ENCODE peak calls at places on chromosomes 3 and 15, in nine cellular contexts. G, K, N, T, Y, E, Z, Q and D are unnamed samples.

GRCh38 chr15:61916104-61916503 is 144.1 kb downstream of the VPS13C start:
- DNase-seq in T (no peak), N (no peak), E (no peak), Q (no peak), K (no peak), G (peak; percentile 59), Y (no peak), Z (peak; percentile 27), D (peak; percentile 21)

GRCh38 chr3:13866406-13866965 is 13.4 kb downstream of the WNT7A start:
- DNase-seq in N (no peak), K (no peak), G (no peak), Z (no peak), Q (no peak), T (no peak), E (no peak), Y (no peak), D (no peak)

GRCh38 chr15:93974804-93975481 is 256.4 kb upstream of the MCTP2 start:
- DNase-seq in E (peak; percentile 22), G (peak; percentile 44), K (no peak), Q (no peak), N (no peak), T (no peak), Z (peak; percentile 4), Y (no peak), D (no peak)

GRCh38 chr15:35519536-35520149 is 26.3 kb downstream of the DPH6 start:
- DNase-seq in E (peak; percentile 45), N (no peak), G (peak; percentile 47), Q (no peak), K (no peak), T (no peak), Z (no peak), Y (no peak), D (peak; percentile 13)

GRCh38 chr15:75640483-75641175 is 605 bp upstream of the IMP3 start:
- DNase-seq in G (peak; percentile 55), Y (no peak), Z (peak; percentile 32), Q (no peak), N (no peak), E (peak; percentile 61), K (no peak), T (no peak), D (no peak)

GRCh38 chr3:100244264-100244663 is 16.5 kb upstream of the TBC1D23 start:
- DNase-seq in G (no peak), E (no peak), Y (no peak), Q (no peak), K (no peak), N (no peak), T (no peak), Z (no peak), D (no peak)

GRCh38 chr3:149702691-149703426 is 45.0 kb upstream of the WWTR1 start:
- DNase-seq in T (no peak), Y (no peak), K (no peak), Q (no peak), E (no peak), Z (no peak), G (peak; percentile 93), N (no peak), D (no peak)

GRCh38 chr15:100918690-100919480 is at the start of gene LRRK1:
- DNase-seq in K (peak; percentile 76), Y (peak; percentile 61), G (peak; percentile 61), T (no peak), E (no peak), Z (peak; percentile 28), N (no peak), Q (no peak), D (peak; percentile 49)

GRCh38 chr15:67385971-67386370 is 131.4 kb downstream of the IQCH start:
- DNase-seq in T (no peak), Q (no peak), N (no peak), Y (no peak), K (no peak), G (no peak), E (no peak), Z (no peak), D (no peak)

GRCh38 chr15:77031376-77032050 is 36.6 kb downstream of the PSTPIP1 start:
- DNase-seq in E (peak; percentile 49), Z (no peak), T (peak; percentile 59), K (peak; percentile 61), Q (no peak), G (no peak), N (no peak), Y (peak; percentile 41), D (no peak)

GRCh38 chr15:77033729-77034619 is 36.9 kb downstream of the TSPAN3 start:
- DNase-seq in E (no peak), N (no peak), Z (no peak), Q (peak; percentile 11), T (peak; percentile 51), K (peak; percentile 36), G (no peak), Y (peak; percentile 47), D (peak; percentile 11)

GRCh38 chr15:77032052-77032646 is 37.2 kb downstream of the PSTPIP1 start:
- DNase-seq in N (no peak), T (peak; percentile 58), Z (no peak), Y (peak; percentile 49), Q (no peak), G (no peak), E (peak; percentile 66), K (peak; percentile 59), D (no peak)

GRCh38 chr15:77033417-77033728 is 37.5 kb downstream of the TSPAN3 start:
- DNase-seq in Q (peak; percentile 14), K (no peak), N (no peak), E (no peak), G (no peak), T (peak; percentile 57), Y (no peak), Z (no peak), D (no peak)

DNA sequence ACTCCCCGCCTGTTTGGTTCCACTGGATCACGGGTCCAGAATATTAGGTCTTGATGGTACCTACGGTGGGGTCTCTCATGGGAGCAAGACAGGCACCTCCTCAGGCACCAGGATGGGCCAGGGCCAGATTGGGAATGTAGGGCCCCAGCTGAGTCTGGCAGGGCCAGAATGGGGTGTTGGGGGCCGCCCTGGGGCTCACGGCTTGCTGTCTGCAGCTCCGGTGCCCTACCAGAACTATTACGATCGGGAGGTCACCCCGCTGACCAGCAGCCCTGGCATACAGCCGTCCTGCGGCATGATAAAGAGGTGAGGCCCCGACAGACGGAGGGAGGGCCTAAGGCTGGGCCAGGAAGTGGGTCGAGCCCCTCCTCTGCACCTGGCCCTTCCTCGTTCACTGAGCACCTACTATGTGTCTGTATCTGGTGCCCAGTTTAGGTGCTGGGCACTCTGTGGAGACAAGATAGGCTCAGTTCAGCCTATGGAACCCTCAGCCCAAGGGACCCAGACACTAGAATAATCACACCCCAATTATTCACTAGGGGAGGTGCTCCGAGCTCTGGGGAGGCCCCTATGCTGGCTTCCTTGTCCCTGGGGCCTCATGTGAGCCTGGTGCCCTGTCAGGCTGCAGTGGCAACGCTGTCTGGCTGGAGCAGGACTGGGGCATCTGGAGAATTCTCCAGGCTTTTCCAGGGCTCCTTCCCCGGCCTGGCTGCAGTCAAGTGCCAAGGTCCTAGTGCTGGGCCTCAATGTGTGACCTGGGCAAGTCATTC is 37.9 kb downstream of the PSTPIP1 start:
- DNase-seq in N (no peak), T (peak; percentile 50), Q (peak; percentile 8), Y (peak; percentile 40), K (peak; percentile 46), E (no peak), Z (no peak), G (no peak), D (no peak)
- H3K36me3 ChIP-seq in N (peaks cover 18% of the 10 kb centered on the region), T (no peaks in the 10 kb centered on the region), Q (no peaks in the 10 kb centered on the region), Y (no peaks in the 10 kb centered on the region), K (no peaks in the 10 kb centered on the region), E (peaks cover 6% of the 10 kb centered on the region), Z (no peaks in the 10 kb centered on the region), G (peaks cover 10% of the 10 kb centered on the region), D (no peaks in the 10 kb centered on the region)

GRCh38 chr3:36595531-36595930 is 168.8 kb downstream of the DCLK3 start:
- DNase-seq in T (no peak), Y (no peak), K (no peak), N (no peak), E (no peak), Q (no peak), G (no peak), Z (no peak), D (no peak)

GRCh38 chr3:36597422-36597821 is 166.9 kb downstream of the DCLK3 start:
- DNase-seq in Q (no peak), Z (no peak), K (no peak), E (no peak), Y (no peak), G (peak; percentile 43), T (no peak), N (no peak), D (no peak)

GRCh38 chr3:36596411-36596810 is 167.9 kb downstream of the DCLK3 start:
- DNase-seq in Q (no peak), E (no peak), K (no peak), Z (no peak), G (peak; percentile 8), N (no peak), Y (no peak), T (no peak), D (no peak)

DNA sequence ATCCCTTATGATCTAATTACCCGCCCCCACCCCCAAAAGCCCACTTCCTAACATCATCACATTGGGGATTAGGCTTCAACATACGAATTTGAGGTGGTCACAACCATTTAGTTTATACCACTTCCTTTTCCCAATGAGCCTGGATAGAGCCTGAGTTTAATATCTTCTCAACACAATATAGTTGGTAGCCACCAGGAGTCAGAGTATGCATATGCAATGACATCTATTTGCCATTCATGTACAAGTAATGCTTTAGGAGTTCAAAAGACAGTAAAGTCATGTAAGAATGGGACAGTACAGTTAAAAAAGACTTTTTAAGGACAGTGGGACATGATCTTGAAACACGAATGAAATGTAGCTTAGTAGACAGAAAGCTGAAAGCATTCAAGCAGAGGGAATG is 172.4 kb downstream of the DCLK3 start:
- DNase-seq in E (no peak), T (no peak), Y (no peak), K (no peak), N (no peak), G (no peak), Z (no peak), Q (no peak), D (no peak)
- TF ChIP-seq CTCF in E (no peak), T (no peak), Y (no peak), K (no peak), N (no peak), G (peak; percentile 5), Z (no peak), Q (no peak), D (no peak)

GRCh38 chr15:99113547-99114271 is 8.8 kb downstream of the SYNM start:
- DNase-seq in Q (no peak), Y (no peak), G (no peak), K (no peak), Z (no peak), N (no peak), E (peak; percentile 23), T (peak; percentile 72), D (no peak)
- H3K36me3 ChIP-seq in Q (no peaks in the 10 kb centered on the region), Y (no peaks in the 10 kb centered on the region), G (no peaks in the 10 kb centered on the region), K (no peaks in the 10 kb centered on the region), Z (no peaks in the 10 kb centered on the region), N (peaks cover 2% of the 10 kb centered on the region), E (no peaks in the 10 kb centered on the region), T (peaks cover 23% of the 10 kb centered on the region), D (peaks cover 18% of the 10 kb centered on the region)

GRCh38 chr15:31366169-31366734 is 39.6 kb downstream of the KLF13 start:
- DNase-seq in K (peak; percentile 73), Y (peak; percentile 84), G (no peak), Q (peak; percentile 56), T (peak; percentile 87), E (no peak), N (no peak), Z (peak; percentile 30), D (peak; percentile 55)
- TF ChIP-seq CTCF in K (no peak), Y (peak; percentile 13), G (peak; percentile 26), Q (no peak), T (no peak), E (peak; percentile 3), N (no peak), Z (no peak), D (peak; percentile 5)

GRCh38 chr3:52146189-52146588 is 8.0 kb downstream of the POC1A start:
- DNase-seq in Y (peak; percentile 8), Z (no peak), G (no peak), E (no peak), Q (no peak), T (no peak), N (no peak), K (no peak), D (no peak)
- H3K36me3 ChIP-seq in Y (no peaks in the 10 kb centered on the region), Z (no peaks in the 10 kb centered on the region), G (peaks cover 19% of the 10 kb centered on the region), E (peaks cover 19% of the 10 kb centered on the region), Q (no peaks in the 10 kb centered on the region), T (no peaks in the 10 kb centered on the region), N (no peaks in the 10 kb centered on the region), K (no peaks in the 10 kb centered on the region), D (no peaks in the 10 kb centered on the region)